ENCODE peak calls at places on chromosome 12, in seven cellular contexts. Q is putamen, F is brain pericyte, X is GM13977, H is iris pigment epithelial cell, M is uterus, V is amygdala. R is an unnamed sample.

GRCh38 chr12:24048446-24048845 is 99.0 kb upstream of the SOX5 start:
- DNase-seq in M (no peak), Q (no peak), V (no peak), H (no peak), F (no peak), X (no peak), R (no peak)

GRCh38 chr12:118501489-118501888 is 125.1 kb downstream of the SUDS3 start:
- DNase-seq in H (no peak), V (no peak), X (no peak), F (no peak), Q (no peak), M (no peak), R (no peak)

GRCh38 chr12:64392221-64392620 is 1.7 kb upstream of the C12orf56 start:
- DNase-seq in V (no peak), F (no peak), X (peak), M (no peak), H (peak), Q (no peak), R (peak)

GRCh38 chr12:121391619-121392324 is 8.1 kb upstream of the RNF34 start:
- DNase-seq in Q (no peak), F (no peak), X (peak), M (peak), V (no peak), H (peak), R (peak)

GRCh38 chr12:2792670-2793500 is 1.9 kb upstream of the FKBP4 start:
- DNase-seq in F (no peak), X (no peak), H (no peak), Q (no peak), M (no peak), V (no peak), R (no peak)

GRCh38 chr12:22443379-22444316 is 100.7 kb downstream of the C2CD5 start:
- DNase-seq in F (peak), V (peak), H (peak), Q (peak), M (peak), X (peak), R (peak)

GRCh38 chr12:96208346-96208745 is 14.2 kb downstream of the ELK3 start:
- DNase-seq in Q (no peak), F (no peak), X (no peak), V (no peak), M (no peak), H (peak), R (peak)

GRCh38 chr12:45536254-45536653 is 193.3 kb upstream of the ARID2 start:
- DNase-seq in M (no peak), Q (no peak), H (no peak), F (no peak), V (no peak), X (no peak), R (no peak)

GRCh38 chr12:68461645-68462044 is 129.5 kb upstream of the MDM1 start:
- DNase-seq in X (no peak), F (no peak), M (no peak), V (no peak), Q (no peak), H (no peak), R (no peak)

GRCh38 chr12:34401659-34402227 is 379.4 kb downstream of the ALG10 start:
- DNase-seq in V (no peak), F (no peak), H (no peak), X (peak), M (peak), Q (no peak), R (no peak)

GRCh38 chr12:67082221-67082620 is 186.9 kb upstream of the CAND1 start:
- DNase-seq in X (no peak), Q (peak), M (no peak), F (no peak), V (no peak), H (no peak), R (no peak)

GRCh38 chr12:132433641-132434395 is 56.1 kb upstream of the FBRSL1 start:
- DNase-seq in H (no peak), V (no peak), F (no peak), M (no peak), Q (no peak), X (no peak), R (no peak)

GRCh38 chr12:15532364-15532977 is 210.2 kb downstream of the PTPRO start:
- DNase-seq in X (peak), Q (peak), H (peak), M (no peak), V (no peak), F (no peak), R (peak)

GRCh38 chr12:76300297-76300665 is 47.9 kb downstream of the BBS10 start:
- DNase-seq in X (no peak), F (no peak), Q (no peak), H (no peak), M (no peak), V (no peak), R (no peak)

GRCh38 chr12:30813741-30814687 is 59.3 kb upstream of the CAPRIN2 start:
- DNase-seq in Q (no peak), H (peak), X (no peak), M (no peak), F (no peak), V (no peak), R (no peak)

GRCh38 chr12:263574-263973 is 938 bp upstream of the SLC6A13 start:
- DNase-seq in M (no peak), V (no peak), Q (no peak), X (no peak), H (peak), F (no peak), R (peak)

GRCh38 chr12:115324949-115325638 is 641.1 kb upstream of the TBX3 start:
- DNase-seq in X (no peak), F (no peak), Q (no peak), V (no peak), M (no peak), H (no peak), R (no peak)

GRCh38 chr12:63021126-63021525 is 86.2 kb upstream of the PPM1H start:
- DNase-seq in Q (no peak), M (no peak), F (no peak), V (no peak), X (no peak), H (no peak), R (no peak)

GRCh38 chr12:32395031-32395430 is 4.3 kb upstream of the FGD4 start:
- DNase-seq in H (no peak), V (no peak), F (no peak), X (no peak), Q (no peak), M (no peak), R (no peak)

GRCh38 chr12:2185751-2186341 is 133.1 kb downstream of the CACNA1C start:
- DNase-seq in M (no peak), F (no peak), H (no peak), V (no peak), Q (no peak), X (no peak), R (no peak)

GRCh38 chr12:77220586-77220985 is 155.2 kb upstream of the E2F7 start:
- DNase-seq in Q (no peak), M (no peak), F (no peak), H (no peak), X (no peak), V (no peak), R (no peak)

GRCh38 chr12:107912421-107913004 is 138.0 kb downstream of the ASCL4 start:
- DNase-seq in H (peak), F (no peak), X (peak), M (no peak), Q (peak), V (peak), R (peak)

GRCh38 chr12:132611620-132612019 is 1.2 kb upstream of the LRCOL1 start:
- DNase-seq in Q (no peak), H (no peak), X (no peak), M (no peak), F (no peak), V (no peak), R (no peak)

GRCh38 chr12:9134981-9135628 is 19.4 kb upstream of the A2M start:
- DNase-seq in M (no peak), X (peak), Q (no peak), F (no peak), H (no peak), V (no peak), R (peak)

GRCh38 chr12:9707864-9708808 is 24.8 kb downstream of the CLECL1 start:
- DNase-seq in V (no peak), X (no peak), F (no peak), Q (peak), H (peak), M (peak), R (peak)

R was measured in EL.